ENCODE peak calls at places on chromosome 18, in six cellular contexts. One of them, this sample, is unnamed.

GRCh38 chr18:67726882-67727281 is 210.4 kb upstream of the DSEL start:
- DNase-seq in K562: no peak
- DNase-seq in A549: no peak
- DNase-seq in H1: no peak
- DNase-seq in HepG2: no peak
- DNase-seq in GM12878: no peak
- DNase-seq in this sample: no peak

GRCh38 chr18:67144342-67144741 is 372.2 kb downstream of the DSEL start:
- DNase-seq in K562: no peak
- DNase-seq in A549: no peak
- DNase-seq in GM12878: no peak
- DNase-seq in H1: no peak
- DNase-seq in HepG2: no peak
- DNase-seq in this sample: no peak

GRCh38 chr18:79511271-79511670 is 115.5 kb downstream of the NFATC1 start:
- DNase-seq in H1: no peak
- DNase-seq in A549: no peak
- DNase-seq in GM12878: no peak
- DNase-seq in HepG2: no peak
- DNase-seq in K562: no peak
- DNase-seq in this sample: no peak

GRCh38 chr18:55455938-55456337 is 132.1 kb downstream of the TCF4 start:
- DNase-seq in GM12878: no peak
- DNase-seq in HepG2: no peak
- DNase-seq in A549: no peak
- DNase-seq in K562: no peak
- DNase-seq in H1: no peak
- DNase-seq in this sample: no peak

GRCh38 chr18:21167641-21168372 is 56.2 kb upstream of the ROCK1 start:
- DNase-seq in HepG2: peak
- DNase-seq in A549: peak
- DNase-seq in H1: no peak
- DNase-seq in K562: no peak
- DNase-seq in GM12878: no peak
- DNase-seq in this sample: no peak

GRCh38 chr18:74013955-74014354 is 133.7 kb downstream of the FBXO15 start:
- DNase-seq in HepG2: no peak
- DNase-seq in K562: no peak
- DNase-seq in H1: no peak
- DNase-seq in GM12878: no peak
- DNase-seq in A549: no peak
- DNase-seq in this sample: no peak

GRCh38 chr18:59921384-59921891 is 21.6 kb downstream of the PMAIP1 start:
- DNase-seq in K562: no peak
- DNase-seq in A549: no peak
- DNase-seq in GM12878: no peak
- DNase-seq in H1: no peak
- DNase-seq in HepG2: no peak
- DNase-seq in this sample: no peak

GRCh38 chr18:61637319-61637718 is 255.5 kb downstream of the RNF152 start:
- DNase-seq in H1: no peak
- DNase-seq in A549: no peak
- DNase-seq in HepG2: no peak
- DNase-seq in GM12878: no peak
- DNase-seq in K562: no peak
- DNase-seq in this sample: no peak

GRCh38 chr18:26443853-26444252 is 104.5 kb downstream of the KCTD1 start:
- DNase-seq in H1: no peak
- DNase-seq in GM12878: no peak
- DNase-seq in A549: no peak
- DNase-seq in K562: no peak
- DNase-seq in HepG2: no peak
- DNase-seq in this sample: no peak

GRCh38 chr18:21439453-21439852 is 161.1 kb downstream of the ESCO1 start:
- DNase-seq in GM12878: no peak
- DNase-seq in HepG2: peak
- DNase-seq in A549: peak
- DNase-seq in H1: no peak
- DNase-seq in K562: no peak
- DNase-seq in this sample: no peak

GRCh38 chr18:29156531-29156930 is 979.6 kb upstream of the CDH2 start:
- DNase-seq in H1: no peak
- DNase-seq in A549: no peak
- DNase-seq in GM12878: no peak
- DNase-seq in K562: no peak
- DNase-seq in HepG2: no peak
- DNase-seq in this sample: no peak

GRCh38 chr18:8380926-8381325 is 228.3 kb upstream of the RAB12 start:
- DNase-seq in H1: no peak
- DNase-seq in A549: no peak
- DNase-seq in HepG2: no peak
- DNase-seq in GM12878: no peak
- DNase-seq in K562: no peak
- DNase-seq in this sample: no peak
- TF ChIP-seq CHD2 in H1: no peak
- TF ChIP-seq CHD2 in A549: no peak
- TF ChIP-seq CHD2 in HepG2: no peak
- TF ChIP-seq CHD2 in GM12878: no peak
- TF ChIP-seq CHD2 in K562: no peak
- TF ChIP-seq CHD2 in this sample: no peak

GRCh38 chr18:37499913-37500312 is 65.7 kb downstream of the CELF4 start:
- DNase-seq in HepG2: no peak
- DNase-seq in H1: no peak
- DNase-seq in GM12878: no peak
- DNase-seq in K562: no peak
- DNase-seq in A549: no peak
- DNase-seq in this sample: no peak

GRCh38 chr18:37495354-37495753 is 70.2 kb downstream of the CELF4 start:
- DNase-seq in HepG2: no peak
- DNase-seq in H1: no peak
- DNase-seq in A549: no peak
- DNase-seq in GM12878: no peak
- DNase-seq in K562: no peak
- DNase-seq in this sample: no peak

GRCh38 chr18:37496568-37496967 is 69.0 kb downstream of the CELF4 start:
- DNase-seq in A549: no peak
- DNase-seq in HepG2: no peak
- DNase-seq in H1: no peak
- DNase-seq in GM12878: no peak
- DNase-seq in K562: no peak
- DNase-seq in this sample: no peak

GRCh38 chr18:37499008-37499407 is 66.6 kb downstream of the CELF4 start:
- DNase-seq in H1: no peak
- DNase-seq in K562: no peak
- DNase-seq in HepG2: no peak
- DNase-seq in GM12878: no peak
- DNase-seq in A549: no peak
- DNase-seq in this sample: no peak

DNA sequence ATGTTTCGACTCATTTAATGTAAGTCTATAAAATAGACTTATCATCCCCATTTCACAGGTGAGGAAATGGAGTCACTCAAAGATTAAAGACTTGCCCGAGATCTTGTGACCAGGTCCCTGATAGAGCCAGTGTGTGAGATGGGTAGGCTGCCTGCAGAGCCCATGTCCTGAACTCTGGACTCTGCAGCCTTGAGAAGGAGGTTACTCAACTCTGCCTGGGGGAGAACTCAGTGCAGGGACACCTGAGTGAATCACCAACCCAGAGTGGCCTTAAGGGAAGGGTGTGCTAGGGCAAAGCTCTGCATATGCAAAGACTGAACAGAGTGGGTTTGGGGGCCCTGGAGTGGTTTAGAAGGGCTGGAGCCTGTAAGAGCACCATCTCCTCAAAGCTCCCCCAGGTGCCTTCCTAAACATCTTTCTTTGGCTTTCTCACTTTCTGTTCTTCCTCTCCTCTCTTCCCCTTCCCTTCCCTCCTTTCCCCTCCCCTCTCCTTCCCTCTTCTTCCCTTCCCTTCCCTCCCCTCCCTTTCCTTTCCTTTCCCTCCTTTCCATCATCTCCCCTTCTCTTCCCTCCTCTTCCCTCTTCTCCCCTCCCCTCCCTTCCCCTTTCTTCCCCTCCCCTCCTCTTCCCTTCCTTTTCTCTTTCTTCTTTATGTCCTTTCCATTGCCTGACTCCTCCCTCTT is 67.6 kb downstream of the CELF4 start:
- DNase-seq in H1: no peak
- DNase-seq in GM12878: no peak
- DNase-seq in HepG2: no peak
- DNase-seq in K562: no peak
- DNase-seq in A549: no peak
- DNase-seq in this sample: no peak
- TF ChIP-seq CTCF in H1: no peak
- TF ChIP-seq CTCF in GM12878: no peak
- TF ChIP-seq CTCF in HepG2: no peak
- TF ChIP-seq CTCF in K562: no peak
- TF ChIP-seq CTCF in A549: no peak
- TF ChIP-seq CTCF in this sample: no peak

DNA sequence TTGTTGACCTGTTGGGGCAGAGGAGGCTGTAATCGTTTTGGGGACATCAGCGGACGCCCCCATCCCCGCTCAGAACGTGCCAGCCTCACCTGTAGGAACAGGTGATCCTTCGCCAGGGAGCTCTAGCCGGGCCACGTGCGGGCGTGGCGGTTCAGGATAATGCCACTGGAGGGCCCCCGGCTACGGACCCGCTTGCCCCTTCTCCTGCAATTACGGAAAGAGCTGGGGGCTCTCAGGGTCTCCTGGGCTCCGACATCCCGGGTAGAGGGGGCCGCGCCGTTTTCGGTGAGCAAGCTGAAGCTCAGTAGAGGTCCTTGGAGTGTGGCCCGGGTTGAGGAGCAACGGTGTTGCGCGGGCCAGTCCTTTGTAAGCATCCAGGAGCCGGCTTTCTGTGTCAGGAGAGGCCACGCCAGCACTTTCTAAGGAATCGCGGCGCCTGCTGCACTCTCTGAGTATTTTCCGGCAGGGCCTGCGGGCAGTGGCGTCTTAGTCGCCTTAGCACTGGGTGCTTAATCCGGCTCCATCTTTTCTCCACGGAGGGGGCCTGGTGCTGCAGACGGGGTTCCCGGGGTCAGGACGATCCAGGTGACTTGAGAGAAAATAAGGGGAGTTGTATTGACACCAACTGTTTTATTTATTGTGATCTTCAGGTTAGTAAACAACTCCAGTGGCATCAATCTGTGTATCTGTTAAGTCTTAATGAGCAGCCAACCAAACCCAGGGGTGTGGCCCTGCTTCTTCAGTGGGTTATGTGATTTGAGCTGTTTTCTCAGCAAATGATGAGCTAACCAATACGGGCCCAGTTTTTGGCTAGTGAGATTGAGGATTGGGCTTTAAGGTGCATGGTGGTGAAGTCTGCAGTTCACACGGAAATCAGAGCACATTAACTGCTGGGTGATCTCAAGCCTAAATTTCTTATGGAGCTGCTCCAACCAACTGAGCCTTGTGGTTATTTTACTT is 1.9 kb downstream of the MTCL1 start:
- DNase-seq in H1: no peak
- DNase-seq in K562: no peak
- DNase-seq in A549: peak
- DNase-seq in HepG2: no peak
- DNase-seq in GM12878: no peak
- DNase-seq in this sample: peak
- TF ChIP-seq CHD2 in H1: no peak
- TF ChIP-seq CHD2 in K562: no peak
- TF ChIP-seq CHD2 in A549: no peak
- TF ChIP-seq CHD2 in HepG2: no peak
- TF ChIP-seq CHD2 in GM12878: no peak
- TF ChIP-seq CHD2 in this sample: no peak

GRCh38 chr18:51655327-51655698 is 457.8 kb upstream of the MEX3C start:
- DNase-seq in GM12878: peak
- DNase-seq in K562: no peak
- DNase-seq in HepG2: no peak
- DNase-seq in A549: no peak
- DNase-seq in H1: no peak
- DNase-seq in this sample: no peak
- TF ChIP-seq CTCF in GM12878: no peak
- TF ChIP-seq CTCF in K562: no peak
- TF ChIP-seq CTCF in HepG2: no peak
- TF ChIP-seq CTCF in A549: no peak
- TF ChIP-seq CTCF in H1: no peak
- TF ChIP-seq CTCF in this sample: no peak

GRCh38 chr18:27627927-27628326 is 442.8 kb upstream of the CHST9 start:
- DNase-seq in K562: no peak
- DNase-seq in H1: no peak
- DNase-seq in GM12878: no peak
- DNase-seq in A549: peak
- DNase-seq in HepG2: no peak
- DNase-seq in this sample: no peak
- TF ChIP-seq CHD2 in K562: no peak
- TF ChIP-seq CHD2 in H1: no peak
- TF ChIP-seq CHD2 in GM12878: no peak
- TF ChIP-seq CHD2 in A549: no peak
- TF ChIP-seq CHD2 in HepG2: no peak
- TF ChIP-seq CHD2 in this sample: no peak

DNA sequence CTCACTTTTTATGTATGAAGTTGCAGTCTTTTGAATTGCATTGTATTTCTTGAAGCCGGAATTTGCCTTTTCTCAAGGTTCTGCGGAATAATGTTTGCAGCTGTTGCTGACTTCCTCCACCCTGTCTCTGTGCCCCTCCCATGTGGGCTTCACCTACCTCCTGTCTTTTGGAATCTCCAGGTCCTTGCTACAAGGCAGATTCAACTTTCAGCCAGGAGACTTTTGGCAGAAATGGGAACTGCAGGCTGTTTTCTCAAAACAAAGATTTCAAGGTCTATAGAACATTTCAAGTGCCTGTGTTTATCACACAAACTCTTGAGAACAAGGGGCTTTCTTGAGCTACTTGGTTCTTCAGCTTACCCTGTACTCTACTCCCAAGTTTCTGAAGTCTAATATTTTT is 25.6 kb downstream of the ZNF236 start:
- DNase-seq in H1: peak
- DNase-seq in A549: peak
- DNase-seq in GM12878: no peak
- DNase-seq in K562: no peak
- DNase-seq in HepG2: peak
- DNase-seq in this sample: no peak
- TF ChIP-seq CTCF in H1: peak
- TF ChIP-seq CTCF in A549: no peak
- TF ChIP-seq CTCF in GM12878: peak
- TF ChIP-seq CTCF in K562: no peak
- TF ChIP-seq CTCF in HepG2: no peak
- TF ChIP-seq CTCF in this sample: peak

GRCh38 chr18:77366725-77367641 is 117.3 kb downstream of the GALR1 start:
- DNase-seq in HepG2: peak
- DNase-seq in K562: no peak
- DNase-seq in GM12878: no peak
- DNase-seq in A549: peak
- DNase-seq in H1: no peak
- DNase-seq in this sample: peak
- TF ChIP-seq CHD2 in HepG2: no peak
- TF ChIP-seq CHD2 in K562: no peak
- TF ChIP-seq CHD2 in GM12878: no peak
- TF ChIP-seq CHD2 in A549: no peak
- TF ChIP-seq CHD2 in H1: no peak
- TF ChIP-seq CHD2 in this sample: no peak

This sample was measured in SK-N-SH.